ENCODE peak calls at places on chromosomes 13 and 19, in five cellular contexts. R is stomach, V is uterus, F is bronchial epithelial cell, I is Panc1. P is an unnamed sample.

GRCh38 chr19:10768369-10768768 is 50.5 kb downstream of the DNM2 start:
- DNase-seq in R (no peak), V (no peak), F (no peak), I (no peak), P (no peak)

GRCh38 chr13:29996316-29996715 is 145.9 kb upstream of the UBL3 start:
- DNase-seq in R (no peak), V (no peak), F (no peak), I (no peak), P (no peak)

GRCh38 chr19:42140125-42140754 is 8.0 kb upstream of the POU2F2 start:
- DNase-seq in R (peak), V (no peak), F (peak), I (no peak), P (no peak)

GRCh38 chr13:45615501-45616101 is at the start of gene ERICH6B:
- DNase-seq in R (no peak), V (peak), F (no peak), I (no peak), P (no peak)

GRCh38 chr13:24742986-24743385 is 21.0 kb upstream of the RNF17 start:
- DNase-seq in R (no peak), V (no peak), F (no peak), I (no peak), P (no peak)

GRCh38 chr13:30806784-30807183 is 71.4 kb downstream of the ALOX5AP start:
- DNase-seq in R (no peak), V (no peak), F (peak), I (no peak), P (peak)

GRCh38 chr19:51548213-51548651 is 16.8 kb upstream of the SIGLEC6 start:
- DNase-seq in R (no peak), V (no peak), F (no peak), I (no peak), P (no peak)

GRCh38 chr13:50798923-50799322 is 44.6 kb downstream of the DLEU7 start:
- DNase-seq in R (no peak), V (no peak), F (peak), I (no peak), P (peak)

GRCh38 chr19:2494084-2494446 is 18.1 kb downstream of the GADD45B start:
- DNase-seq in R (no peak), V (no peak), F (no peak), I (no peak), P (no peak)

GRCh38 chr13:100128373-100128772 is 39.5 kb downstream of the PCCA start:
- DNase-seq in R (no peak), V (no peak), F (peak), I (no peak), P (no peak)

GRCh38 chr19:6828306-6828697 is 55.8 kb downstream of the VAV1 start:
- DNase-seq in R (no peak), V (no peak), F (peak), I (no peak), P (no peak)

GRCh38 chr19:3324405-3324856 is 42.0 kb upstream of the NFIC start:
- DNase-seq in R (peak), V (no peak), F (no peak), I (peak), P (no peak)

DNA sequence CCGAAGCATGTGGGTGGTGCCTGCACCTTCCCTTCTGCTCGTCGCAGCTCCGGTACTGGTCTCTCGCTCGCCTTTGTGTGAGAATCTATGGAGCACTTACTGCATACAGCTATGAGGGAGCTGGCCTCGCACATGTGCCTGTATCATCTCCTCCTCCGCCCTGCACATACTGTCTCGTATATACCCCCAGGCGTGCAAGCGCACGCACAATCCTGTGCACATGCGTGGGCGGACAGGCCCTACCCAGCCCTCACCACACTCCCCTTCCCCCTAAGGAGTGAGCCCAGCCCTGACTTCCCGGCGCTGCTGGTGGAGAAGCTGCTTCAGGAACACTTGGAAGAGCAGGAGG is 8.7 kb downstream of the PIK3R2 start:
- DNase-seq in R (no peak), V (no peak), F (no peak), I (no peak), P (no peak)
- H3K4me3 ChIP-seq in R (peak), V (peak), F (no peak), I (no peak), P (no peak)

DNA sequence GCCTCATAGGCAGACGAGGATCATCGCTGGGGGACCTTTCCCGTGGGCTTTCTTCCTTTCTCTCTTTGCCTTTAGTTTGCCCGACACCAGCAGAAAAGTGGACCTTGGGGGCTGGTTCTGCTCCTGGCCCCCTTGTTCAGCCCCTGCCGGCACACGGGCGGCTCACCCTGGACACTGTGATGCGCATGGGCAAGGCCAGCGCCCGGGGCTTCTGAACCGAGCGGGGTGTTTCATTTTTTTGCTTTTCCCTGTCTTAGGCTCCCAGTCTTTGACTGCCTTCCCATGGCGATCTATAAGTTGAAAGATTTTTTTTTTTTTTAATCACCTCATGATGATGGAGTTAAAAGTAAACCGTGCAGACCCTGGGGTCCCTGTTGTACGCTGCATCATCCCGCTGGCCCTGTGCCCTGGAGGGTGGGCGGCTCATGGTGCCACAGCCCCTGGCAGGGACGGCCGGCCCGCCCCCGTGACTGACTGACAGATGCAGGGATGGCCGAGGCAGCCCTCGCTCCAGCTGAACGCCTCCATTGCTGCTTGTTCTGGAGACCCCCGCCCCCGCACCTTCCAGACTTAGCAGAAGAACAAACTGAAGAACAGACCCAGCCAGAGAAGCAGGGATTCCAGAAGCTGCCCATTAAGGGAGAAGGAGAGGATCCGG is 9.6 kb downstream of the TSSK6 start:
- DNase-seq in R (no peak), V (no peak), F (no peak), I (no peak), P (no peak)
- TF ChIP-seq CTCF in R (no peak), V (no peak), F (no peak), I (no peak), P (no peak)

GRCh38 chr19:48836089-48837017 is at the start of gene HSD17B14:
- DNase-seq in R (no peak), V (peak), F (no peak), I (no peak), P (no peak)

GRCh38 chr19:48837081-48837524 is 812 bp upstream of the HSD17B14 start:
- DNase-seq in R (peak), V (peak), F (peak), I (no peak), P (peak)

GRCh38 chr19:48841047-48841446 is 4.8 kb upstream of the HSD17B14 start:
- DNase-seq in R (no peak), V (no peak), F (no peak), I (no peak), P (no peak)

GRCh38 chr19:48835734-48836088 is 580 bp downstream of the HSD17B14 start:
- DNase-seq in R (peak), V (peak), F (peak), I (peak), P (no peak)

DNA sequence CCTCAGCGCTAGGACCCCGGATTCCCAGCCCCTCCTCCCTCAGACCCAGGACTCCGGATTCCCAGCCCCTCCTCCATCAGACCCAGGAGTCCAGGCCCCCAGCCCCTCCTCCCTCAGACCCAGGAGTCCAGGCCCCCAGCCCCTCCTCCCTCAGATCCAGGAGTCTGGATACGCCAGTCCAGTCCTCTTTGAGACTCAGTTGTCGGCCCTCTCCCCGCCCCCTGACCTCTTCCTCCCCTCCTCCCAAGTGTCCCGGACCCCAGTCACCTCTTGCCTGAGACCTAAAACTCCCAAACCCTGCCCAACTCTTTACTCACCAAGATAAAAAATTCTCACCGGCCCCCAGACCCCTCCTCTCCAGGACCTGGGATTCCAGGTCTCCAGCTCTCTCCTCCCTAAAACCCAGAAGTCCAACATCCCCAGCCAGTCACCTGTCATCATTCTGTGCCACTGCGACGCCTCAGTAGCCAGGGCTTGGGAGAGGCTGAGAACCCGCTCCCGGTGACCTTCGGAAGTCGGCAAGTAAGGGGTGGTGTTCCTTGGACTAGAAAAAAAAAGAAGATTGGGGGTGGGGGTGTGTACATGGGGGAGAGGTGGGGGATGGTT is 1.4 kb upstream of the HSD17B14 start:
- DNase-seq in R (no peak), V (no peak), F (no peak), I (no peak), P (no peak)
- H3K4me3 ChIP-seq in R (no peak), V (no peak), F (no peak), I (peak), P (peak)

GRCh38 chr19:35513975-35514809 is 743 bp upstream of the DMKN start:
- DNase-seq in R (no peak), V (no peak), F (peak), I (no peak), P (no peak)
- TF ChIP-seq CTCF in R (no peak), V (no peak), F (peak), I (no peak), P (no peak)

GRCh38 chr13:113918981-113919646 is 54.8 kb downstream of the C13orf46 start:
- DNase-seq in R (peak), V (no peak), F (no peak), I (no peak), P (no peak)
- H3K4me3 ChIP-seq in R (no peak), V (no peak), F (no peak), I (no peak), P (no peak)

DNA sequence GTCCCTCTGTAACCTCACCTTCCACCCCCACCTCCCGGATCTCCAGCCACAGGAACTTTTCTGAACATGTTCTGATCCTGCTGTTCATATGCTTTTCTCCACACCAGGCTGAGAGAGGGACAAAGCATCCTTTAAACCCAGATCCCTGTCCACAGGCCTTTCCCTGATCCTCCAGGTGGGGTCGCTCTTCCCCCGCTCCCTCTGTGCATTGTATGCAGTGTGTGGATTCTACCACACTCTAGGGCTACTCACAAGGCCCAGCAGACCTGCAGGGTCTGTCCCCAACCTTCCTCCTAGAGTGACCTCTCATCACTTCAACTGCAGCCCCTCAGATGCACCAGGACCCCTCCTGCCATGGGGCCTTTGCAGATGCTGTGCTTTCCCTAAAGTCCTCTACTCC is 1200.6 kb downstream of the UQCRFS1 start:
- DNase-seq in R (no peak), V (no peak), F (no peak), I (no peak), P (no peak)
- TF ChIP-seq CTCF in R (no peak), V (no peak), F (no peak), I (peak), P (no peak)

DNA sequence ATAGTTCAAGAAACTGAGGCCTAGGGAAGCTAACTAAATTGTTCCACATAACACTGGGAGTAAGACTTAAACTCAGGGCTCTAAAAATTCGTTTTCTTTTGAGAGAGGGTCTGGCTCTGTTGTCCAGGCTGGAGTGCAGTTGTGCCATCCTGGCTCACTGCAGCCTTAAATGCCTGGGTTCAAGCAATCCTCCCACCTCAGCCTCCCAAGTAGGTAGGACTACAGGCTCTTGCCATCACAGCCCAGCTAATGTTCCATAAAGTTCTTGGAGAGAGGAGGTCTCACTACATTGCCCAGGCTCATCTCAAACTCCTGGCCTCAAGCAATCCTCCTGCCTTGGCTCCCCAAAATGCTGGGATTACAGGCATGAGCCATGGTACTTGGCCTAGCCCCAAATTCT is 10.7 kb downstream of the ZMYM5 start:
- DNase-seq in R (no peak), V (no peak), F (no peak), I (no peak), P (no peak)
- H3K4me3 ChIP-seq in R (no peak), V (no peak), F (no peak), I (no peak), P (no peak)

P was measured in AG09309.